ENCODE peak calls at places on chromosome 14, in six cellular contexts. G is uterus, U is HFF-Myc, F is BJ, H is tibial nerve, R is fibroblast of lung. T is an unnamed sample.

GRCh38 chr14:59013672-59014298 is 174.7 kb upstream of the DAAM1 start:
- DNase-seq in H (no peak), U (peak), F (no peak), R (peak), G (no peak), T (no peak)

GRCh38 chr14:36807727-36808126 is 146.1 kb downstream of the PAX9 start:
- DNase-seq in R (no peak), F (no peak), G (no peak), H (no peak), U (no peak), T (no peak)

GRCh38 chr14:24312736-24313507 is 1.6 kb downstream of the LTB4R start:
- DNase-seq in R (peak), U (no peak), G (no peak), F (no peak), H (no peak), T (peak)

GRCh38 chr14:70654609-70655008 is 12.9 kb downstream of the TTC9 start:
- DNase-seq in R (no peak), U (no peak), G (no peak), H (no peak), F (no peak), T (peak)

GRCh38 chr14:21825147-21825743 is 151.6 kb upstream of the OR4E1 start:
- DNase-seq in H (no peak), U (no peak), R (no peak), G (no peak), F (no peak), T (peak)

GRCh38 chr14:61385002-61385685 is 63.8 kb downstream of the PRKCH start:
- DNase-seq in U (no peak), F (no peak), R (no peak), G (no peak), H (no peak), T (peak)

GRCh38 chr14:73726025-73726961 is 12.1 kb upstream of the PNMA1 start:
- DNase-seq in H (no peak), U (no peak), G (no peak), R (no peak), F (no peak), T (no peak)

GRCh38 chr14:64801800-64802199 is 77.9 kb downstream of the SPTB start:
- DNase-seq in U (no peak), H (no peak), R (no peak), G (no peak), F (no peak), T (peak)

GRCh38 chr14:102516531-102517411 is 7.2 kb upstream of the ANKRD9 start:
- DNase-seq in F (no peak), H (no peak), G (peak), R (no peak), U (no peak), T (peak)

GRCh38 chr14:38948171-38948570 is 154.9 kb downstream of the SEC23A start:
- DNase-seq in G (no peak), R (no peak), U (peak), F (peak), H (no peak), T (no peak)

GRCh38 chr14:59189822-59190368 is 1.4 kb downstream of the DAAM1 start:
- DNase-seq in G (peak), H (peak), U (peak), F (peak), R (peak), T (peak)

GRCh38 chr14:86013663-86014062 is 483.7 kb downstream of the FLRT2 start:
- DNase-seq in F (no peak), H (no peak), R (peak), G (no peak), U (no peak), T (no peak)

GRCh38 chr14:83478741-83479140 is 1945.1 kb upstream of the SEL1L start:
- DNase-seq in R (no peak), U (no peak), G (no peak), H (no peak), F (no peak), T (no peak)

GRCh38 chr14:106518054-106518943 is 991.9 kb downstream of the TMEM121 start:
- DNase-seq in R (no peak), H (peak), F (no peak), G (peak), U (no peak), T (peak)

GRCh38 chr14:34053666-34054065 is 102.8 kb upstream of the EGLN3 start:
- DNase-seq in H (peak), U (peak), R (peak), G (peak), F (no peak), T (no peak)

GRCh38 chr14:79325071-79325470 is 886.2 kb downstream of the DIO2 start:
- DNase-seq in F (no peak), R (peak), G (no peak), U (no peak), H (no peak), T (no peak)

GRCh38 chr14:102893452-102893851 is 29.0 kb upstream of the AMN start:
- DNase-seq in G (peak), U (peak), R (peak), H (peak), F (peak), T (no peak)

GRCh38 chr14:51302319-51303030 is 62.4 kb downstream of the TMX1 start:
- DNase-seq in U (no peak), H (no peak), F (no peak), R (peak), G (no peak), T (no peak)

GRCh38 chr14:101908795-101909194 is 55.6 kb upstream of the DYNC1H1 start:
- DNase-seq in F (no peak), R (no peak), G (no peak), U (no peak), H (no peak), T (no peak)

GRCh38 chr14:58662759-58663158 is 25.0 kb downstream of the DACT1 start:
- DNase-seq in G (no peak), H (no peak), U (no peak), R (no peak), F (no peak), T (no peak)

GRCh38 chr14:80388980-80389711 is 177.8 kb upstream of the DIO2 start:
- DNase-seq in U (peak), R (peak), H (no peak), G (no peak), F (peak), T (no peak)

GRCh38 chr14:54329082-54329695 is 67.6 kb upstream of the CDKN3 start:
- DNase-seq in H (peak), G (peak), F (no peak), R (peak), U (peak), T (peak)

GRCh38 chr14:23183479-23183878 is at the start of gene SLC7A8:
- DNase-seq in H (peak), U (no peak), R (no peak), G (peak), F (no peak), T (no peak)

GRCh38 chr14:101535232-101535631 is 26.1 kb upstream of the DIO3 start:
- DNase-seq in U (no peak), R (no peak), H (no peak), G (no peak), F (no peak), T (no peak)

GRCh38 chr14:92302481-92302880 is 20.5 kb upstream of the SLC24A4 start:
- DNase-seq in F (no peak), H (no peak), U (no peak), R (no peak), G (no peak), T (no peak)

GRCh38 chr14:99688210-99688581 is 4.1 kb downstream of the CYP46A1 start:
- DNase-seq in G (peak), H (no peak), R (no peak), F (no peak), U (no peak), T (no peak)

GRCh38 chr14:100640481-100641273 is 53.5 kb upstream of the BEGAIN start:
- DNase-seq in H (no peak), U (no peak), R (no peak), F (no peak), G (no peak), T (peak)

GRCh38 chr14:105285174-105285573 is 15.6 kb downstream of the BRF1 start:
- DNase-seq in F (no peak), R (no peak), H (no peak), U (no peak), G (no peak), T (no peak)

GRCh38 chr14:37087520-37087919 is 84.9 kb downstream of the SLC25A21 start:
- DNase-seq in G (no peak), R (no peak), H (no peak), F (no peak), U (no peak), T (no peak)

GRCh38 chr14:26008290-26008689 is 589.5 kb downstream of the NOVA1 start:
- DNase-seq in F (no peak), H (no peak), G (no peak), U (no peak), R (peak), T (no peak)

GRCh38 chr14:21384494-21384851 is 654 bp upstream of the SUPT16H start:
- DNase-seq in R (no peak), U (no peak), H (no peak), F (no peak), G (no peak), T (no peak)

GRCh38 chr14:46048127-46048526 is 603.5 kb downstream of the RPL10L start:
- DNase-seq in G (no peak), R (peak), F (peak), U (peak), H (no peak), T (peak)

GRCh38 chr14:67428501-67429031 is 16.6 kb upstream of the PLEK2 start:
- DNase-seq in F (no peak), G (no peak), U (peak), H (no peak), R (peak), T (no peak)
- TF ChIP-seq CTCF in F (peak), G (no peak), U (no peak), H (no peak), R (no peak), T (no peak)

GRCh38 chr14:96064866-96065265 is 25.7 kb downstream of the C14orf132 start:
- DNase-seq in H (no peak), F (no peak), U (no peak), R (no peak), G (no peak), T (peak)
- H3K4me3 ChIP-seq in H (no peak), F (no peak), U (no peak), R (no peak), G (no peak), T (no peak)

GRCh38 chr14:72617391-72618011 is 276.4 kb downstream of the DPF3 start:
- DNase-seq in U (no peak), G (no peak), H (peak), R (no peak), F (peak), T (no peak)
- TF ChIP-seq CTCF in U (no peak), G (no peak), H (no peak), R (no peak), F (no peak), T (no peak)

DNA sequence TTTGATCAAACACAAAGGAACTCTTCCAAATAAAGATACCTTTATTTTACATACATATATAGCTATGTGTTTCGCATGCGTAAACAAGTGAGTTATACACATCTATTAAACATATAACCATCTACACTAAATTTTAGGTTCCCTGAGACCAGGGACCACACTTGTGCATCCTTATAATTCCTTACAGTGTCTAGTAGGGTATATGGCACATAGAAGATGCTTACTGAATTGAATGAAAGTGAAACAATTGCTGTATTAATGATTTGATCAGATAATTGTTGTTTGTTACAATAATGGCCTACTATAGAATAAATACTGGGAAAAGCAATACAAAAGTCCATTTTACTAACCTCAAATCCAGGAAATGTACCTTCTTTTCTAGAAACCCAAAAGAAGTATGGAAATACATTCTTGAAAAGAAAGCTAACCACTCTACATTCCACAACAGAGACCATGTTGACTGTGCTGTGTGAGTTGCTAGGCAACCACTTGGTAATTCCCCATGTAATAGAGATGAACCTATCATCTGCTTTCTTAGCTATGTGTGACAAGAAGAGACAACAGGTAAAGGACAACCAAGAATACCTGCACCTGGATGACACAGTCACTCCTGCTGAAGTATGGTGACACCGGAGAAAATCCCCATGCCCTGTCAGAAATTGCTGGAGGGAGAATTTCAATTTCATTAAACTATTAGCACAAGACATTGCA is 11.9 kb upstream of the CIPC start:
- DNase-seq in R (no peak), F (no peak), U (no peak), H (no peak), G (no peak), T (peak)
- H3K4me3 ChIP-seq in R (no peak), F (no peak), U (no peak), H (no peak), G (no peak), T (no peak)

GRCh38 chr14:31283568-31284252 is 76.1 kb upstream of the HECTD1 start:
- DNase-seq in R (no peak), U (no peak), H (no peak), F (no peak), G (no peak), T (peak)

GRCh38 chr14:31291210-31291609 is 83.6 kb upstream of the HECTD1 start:
- DNase-seq in H (no peak), F (no peak), U (no peak), G (no peak), R (peak), T (no peak)

GRCh38 chr14:31287294-31287972 is 79.8 kb upstream of the HECTD1 start:
- DNase-seq in R (no peak), F (no peak), H (no peak), U (no peak), G (no peak), T (no peak)

GRCh38 chr14:31283153-31283552 is 75.6 kb upstream of the HECTD1 start:
- DNase-seq in F (no peak), H (no peak), U (no peak), R (no peak), G (no peak), T (no peak)

DNA sequence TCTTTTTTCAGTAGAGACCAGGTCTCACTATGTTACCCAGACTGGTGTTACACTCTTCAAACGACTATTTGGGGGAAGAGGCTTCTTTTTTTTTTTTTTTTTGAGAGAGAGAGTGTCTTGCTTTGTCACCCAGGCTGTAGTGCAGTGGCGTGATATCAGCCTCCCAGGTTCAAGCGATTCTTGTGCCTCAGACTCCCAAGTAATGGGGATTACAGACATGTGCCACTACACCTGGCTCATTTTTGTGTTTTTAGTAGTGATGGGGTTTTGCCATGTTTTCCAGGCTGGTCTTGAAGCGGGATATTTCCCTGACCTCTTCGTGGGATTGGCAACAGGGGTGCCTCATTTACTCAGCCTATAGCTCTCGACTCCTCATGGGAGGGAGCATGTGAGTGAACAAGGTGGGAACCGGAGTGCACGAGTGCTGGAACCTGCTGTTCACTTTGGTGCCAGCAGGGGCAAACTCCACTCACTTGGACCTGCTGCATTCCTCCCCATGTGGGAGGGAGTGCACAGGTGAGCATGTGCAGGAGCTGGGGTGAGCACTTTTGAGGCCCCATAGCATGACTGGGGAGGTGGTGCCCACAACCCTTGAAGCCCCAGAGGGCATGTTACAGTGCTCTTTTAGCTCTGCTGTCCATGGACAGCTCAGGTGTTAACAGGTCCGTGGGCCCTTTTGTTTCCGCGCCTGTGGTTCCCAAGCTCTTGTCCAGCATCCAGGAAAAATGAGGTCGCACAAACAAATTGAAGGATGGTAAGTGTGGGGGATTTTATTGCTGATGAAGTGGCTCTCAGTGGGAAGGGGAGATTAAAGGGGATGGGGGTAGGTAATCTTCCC is 79.1 kb upstream of the HECTD1 start:
- DNase-seq in F (no peak), U (no peak), G (no peak), H (no peak), R (no peak), T (peak)
- TF ChIP-seq CTCF in F (peak), U (peak), G (no peak), H (no peak), R (peak), T (peak)

GRCh38 chr14:29317423-29317822 is 550.8 kb downstream of the FOXG1 start:
- DNase-seq in H (no peak), U (no peak), G (no peak), F (no peak), R (no peak), T (no peak)
- H3K4me3 ChIP-seq in H (no peak), U (no peak), G (no peak), F (no peak), R (no peak), T (no peak)